ENCODE peak calls at places on chromosomes 13 and 19, in four cellular contexts. L is endothelial cell of umbilical vein, B is DND-41, H is aorta. O is an unnamed sample.

GRCh38 chr13:76012091-76012721 is 376.1 kb downstream of the LMO7 start:
- DNase-seq in L (no peak), B (no peak), H (no peak), O (no peak)

GRCh38 chr19:35144600-35145436 is 1.8 kb downstream of the FXYD7 start:
- DNase-seq in L (no peak), B (no peak), H (no peak), O (no peak)

GRCh38 chr13:21576424-21576823 is 27.5 kb downstream of the MICU2 start:
- DNase-seq in L (peak), B (no peak), H (no peak), O (no peak)

GRCh38 chr13:72920097-72920496 is 138.2 kb downstream of the PIBF1 start:
- DNase-seq in L (no peak), B (no peak), H (peak), O (no peak)

GRCh38 chr19:34269968-34270621 is 15.7 kb downstream of the GARRE1 start:
- DNase-seq in L (peak), B (peak), H (peak), O (peak)

GRCh38 chr13:110600980-110601379 is 14.4 kb upstream of the NAXD start:
- DNase-seq in L (no peak), B (no peak), H (no peak), O (no peak)

GRCh38 chr13:51794959-51795358 is 9.0 kb downstream of the DHRS12 start:
- DNase-seq in L (no peak), B (no peak), H (no peak), O (no peak)

GRCh38 chr19:18418034-18418724 is 1.0 kb upstream of the SSBP4 start:
- DNase-seq in L (no peak), B (no peak), H (peak), O (no peak)

GRCh38 chr19:40191836-40192646 is 815 bp downstream of the MAP3K10 start:
- DNase-seq in L (peak), B (peak), H (no peak), O (peak)

GRCh38 chr13:48304132-48304876 is 753 bp downstream of the RB1 start:
- DNase-seq in L (peak), B (peak), H (peak), O (peak)

GRCh38 chr19:35757231-35757748 is 461 bp upstream of the HSPB6 start:
- DNase-seq in L (peak), B (no peak), H (peak), O (no peak)

GRCh38 chr13:48159436-48160225 is 64.7 kb upstream of the MED4 start:
- DNase-seq in L (no peak), B (no peak), H (no peak), O (no peak)

GRCh38 chr13:77460195-77460594 is 75.3 kb upstream of the SCEL start:
- DNase-seq in L (no peak), B (no peak), H (peak), O (no peak)

GRCh38 chr19:17243854-17244617 is 1.7 kb downstream of the NR2F6 start:
- DNase-seq in L (no peak), B (no peak), H (peak), O (no peak)

GRCh38 chr13:50599046-50599445 is 244.4 kb downstream of the DLEU7 start:
- DNase-seq in L (no peak), B (peak), H (no peak), O (no peak)

GRCh38 chr19:14343286-14343685 is 38.0 kb upstream of the ADGRE5 start:
- DNase-seq in L (no peak), B (no peak), H (no peak), O (no peak)

GRCh38 chr19:48396010-48396870 is 2.8 kb downstream of the GRIN2D start:
- DNase-seq in L (no peak), B (no peak), H (no peak), O (no peak)

GRCh38 chr13:112768795-112769411 is 79.1 kb downstream of the ATP11A start:
- DNase-seq in L (no peak), B (no peak), H (no peak), O (no peak)

GRCh38 chr13:104477256-104477655 is 1411.0 kb upstream of the SLC10A2 start:
- DNase-seq in L (no peak), B (no peak), H (no peak), O (no peak)

GRCh38 chr19:49427855-49428546 is 2.8 kb downstream of the GFY start:
- DNase-seq in L (no peak), B (no peak), H (no peak), O (no peak)

GRCh38 chr19:42528354-42529247 is at the start of gene CEACAM1:
- DNase-seq in L (peak), B (peak), H (peak), O (peak)

GRCh38 chr13:110486061-110486780 is 75.3 kb downstream of the RAB20 start:
- DNase-seq in L (no peak), B (no peak), H (no peak), O (no peak)

GRCh38 chr13:20258208-20258962 is 26.3 kb upstream of the GJB6 start:
- DNase-seq in L (no peak), B (no peak), H (no peak), O (no peak)
- H3K4me3 ChIP-seq in L (no peak), B (no peak), H (no peak), O (no peak)

GRCh38 chr13:41313117-41313516 is 2.0 kb downstream of the NAA16 start:
- DNase-seq in L (no peak), B (no peak), H (no peak), O (no peak)
- H3K4me3 ChIP-seq in L (no peak), B (peak), H (no peak), O (peak)

DNA sequence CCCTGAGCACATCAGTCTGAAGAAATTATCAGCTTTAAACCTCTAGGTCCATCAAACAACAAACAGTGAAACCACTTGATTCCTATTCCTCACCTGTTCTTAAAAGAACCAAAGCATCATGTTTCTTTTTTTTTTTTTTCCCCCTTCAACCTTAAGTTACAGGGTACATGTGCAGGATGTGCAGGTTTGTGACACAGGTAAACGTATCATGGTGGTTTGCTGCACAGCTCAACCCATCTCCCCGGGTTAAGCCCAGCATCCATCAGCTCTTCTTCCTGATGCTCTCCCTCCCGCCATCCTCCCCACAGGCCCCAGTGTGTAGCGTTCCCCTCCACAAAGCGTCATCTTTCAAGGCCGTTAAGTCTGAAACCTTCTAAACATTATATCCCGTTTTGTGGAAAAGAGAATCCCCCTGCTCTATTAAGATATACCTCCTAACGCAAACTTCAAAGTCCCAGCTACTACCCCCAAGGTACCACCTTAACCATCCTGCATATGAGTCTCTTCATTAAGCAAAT is 10.9 kb downstream of the USP12 start:
- DNase-seq in L (no peak), B (no peak), H (no peak), O (no peak)
- H3K4me3 ChIP-seq in L (no peak), B (no peak), H (no peak), O (peak)

GRCh38 chr19:51460164-51460992 is 2.1 kb upstream of the SIGLEC8 start:
- DNase-seq in L (peak), B (no peak), H (no peak), O (no peak)
- H3K4me3 ChIP-seq in L (peak), B (no peak), H (no peak), O (no peak)

DNA sequence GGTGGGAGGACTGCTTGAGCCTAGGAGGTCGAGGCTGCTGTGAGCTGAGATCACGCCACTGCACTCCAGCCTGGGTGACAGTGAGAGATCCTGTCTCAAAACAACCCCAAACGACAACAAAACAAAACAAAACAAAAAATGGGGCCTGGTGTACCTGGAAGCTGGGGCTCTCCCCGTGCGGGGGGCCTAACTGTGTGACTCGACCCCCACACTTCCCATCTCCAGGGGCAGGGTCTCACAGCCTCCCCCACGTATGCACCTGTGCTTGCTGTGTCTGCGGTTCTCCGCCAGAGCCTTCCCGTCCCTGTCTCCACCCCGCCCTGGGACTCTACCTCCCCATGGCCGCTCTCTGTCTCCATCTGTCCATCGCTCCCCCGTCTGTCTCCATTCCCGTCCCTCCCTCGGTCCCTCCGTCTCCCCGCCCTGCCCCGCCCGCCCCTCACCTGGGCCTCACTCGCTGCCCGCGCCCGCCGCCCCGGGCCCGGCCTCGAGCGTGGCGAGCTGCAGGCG is 758 bp downstream of the TMEM238 start:
- DNase-seq in L (no peak), B (peak), H (no peak), O (no peak)
- H3K4me3 ChIP-seq in L (peak), B (peak), H (peak), O (peak)

DNA sequence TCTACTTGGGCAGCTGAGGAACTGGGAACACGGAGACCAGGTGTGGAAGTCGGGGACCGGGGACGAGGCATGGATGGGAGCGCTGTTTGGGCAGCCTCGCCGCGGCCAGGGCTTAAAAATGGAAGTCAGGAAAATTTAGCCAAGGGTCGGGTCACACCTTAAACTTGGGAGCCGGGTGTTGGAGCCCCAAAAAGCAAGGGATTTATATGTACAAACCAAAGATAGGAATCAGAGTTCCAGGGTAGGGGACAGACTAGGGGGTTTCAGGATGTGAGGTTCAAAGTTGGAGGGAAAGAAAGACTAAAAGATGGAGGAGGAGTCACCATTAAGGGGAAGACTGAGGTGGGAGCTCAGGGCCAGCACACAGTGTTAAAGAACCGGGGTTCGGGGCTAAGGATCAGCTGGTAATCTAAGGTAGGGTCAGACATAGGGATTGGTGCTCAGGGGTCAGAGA is 530 bp downstream of the FOXA3 start:
- DNase-seq in L (no peak), B (no peak), H (no peak), O (no peak)
- H3K4me3 ChIP-seq in L (no peak), B (no peak), H (no peak), O (no peak)

DNA sequence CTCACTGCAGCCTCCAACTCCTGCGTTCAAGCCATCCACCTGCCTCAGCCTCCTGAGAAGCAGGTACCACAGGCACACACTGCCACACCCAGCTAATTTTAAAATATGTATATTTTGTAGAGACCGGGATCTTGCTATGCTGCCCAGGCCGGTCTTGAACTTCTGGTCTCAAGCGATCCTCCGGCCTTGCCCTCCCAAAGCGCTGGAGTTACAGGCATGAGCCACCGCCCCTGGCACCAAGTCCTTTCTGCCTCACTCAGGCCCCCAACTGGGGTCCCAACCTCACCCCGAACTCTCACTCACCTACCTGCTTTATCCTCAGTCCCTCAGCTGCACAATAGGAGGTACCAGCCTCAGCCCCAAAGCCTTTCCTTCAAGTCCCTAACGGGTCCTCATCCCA is 635 bp upstream of the COL5A3 start:
- DNase-seq in L (no peak), B (no peak), H (no peak), O (no peak)
- H3K4me3 ChIP-seq in L (no peak), B (no peak), H (no peak), O (no peak)

GRCh38 chr19:45154064-45154827 is 6.5 kb downstream of the NKPD1 start:
- DNase-seq in L (peak), B (no peak), H (no peak), O (no peak)

GRCh38 chr19:45153339-45154063 is 7.3 kb downstream of the NKPD1 start:
- DNase-seq in L (peak), B (no peak), H (no peak), O (peak)

GRCh38 chr19:45150731-45151725 is 9.8 kb downstream of the NKPD1 start:
- DNase-seq in L (no peak), B (no peak), H (no peak), O (no peak)

GRCh38 chr19:45151821-45152503 is 8.8 kb downstream of the NKPD1 start:
- DNase-seq in L (no peak), B (no peak), H (no peak), O (no peak)

GRCh38 chr19:45152504-45153338 is 8.1 kb downstream of the NKPD1 start:
- DNase-seq in L (peak), B (no peak), H (no peak), O (peak)
- H3K4me3 ChIP-seq in L (peak), B (no peak), H (no peak), O (no peak)

GRCh38 chr13:80263745-80264513 is 77.0 kb downstream of the SPRY2 start:
- DNase-seq in L (no peak), B (no peak), H (no peak), O (no peak)
- H3K4me3 ChIP-seq in L (no peak), B (no peak), H (no peak), O (no peak)